ENCODE peak calls at places on chromosomes 13 and 19, in four cellular contexts. B is GM12878, I is K562, Q is HepG2. P is an unnamed sample.
A peak's percentile ranks its signal among the peaks of the same experiment; 100 is the strongest.

GRCh38 chr13:50686547-50686946 is 156.9 kb downstream of the DLEU7 start:
- DNase-seq in B (no peak), I (no peak), Q (no peak), P (no peak)

GRCh38 chr13:80655778-80656518 is 315.0 kb upstream of the SPRY2 start:
- DNase-seq in B (no peak), I (no peak), Q (no peak), P (no peak)

GRCh38 chr13:31859546-31859945 is 120.2 kb downstream of the RXFP2 start:
- DNase-seq in B (no peak), I (no peak), Q (no peak), P (no peak)

GRCh38 chr19:40342644-40343311 is 5.4 kb downstream of the C19orf47 start:
- DNase-seq in B (no peak), I (no peak), Q (no peak), P (no peak)

GRCh38 chr13:66071608-66072007 is 1158.5 kb downstream of the PCDH9 start:
- DNase-seq in B (no peak), I (no peak), Q (no peak), P (no peak)

GRCh38 chr19:44876930-44877530 is 14.0 kb upstream of the TOMM40 start:
- DNase-seq in B (no peak), I (no peak), Q (no peak), P (no peak)

GRCh38 chr13:31437975-31438374 is 238.2 kb downstream of the B3GLCT start:
- DNase-seq in B (peak; percentile 13), I (no peak), Q (no peak), P (no peak)

GRCh38 chr19:49224856-49225255 is 67.3 kb downstream of the TRPM4 start:
- DNase-seq in B (no peak), I (peak; percentile 52), Q (peak; percentile 55), P (peak; percentile 79)

GRCh38 chr19:45906221-45906620 is 3.8 kb upstream of the MYPOP start:
- DNase-seq in B (no peak), I (no peak), Q (no peak), P (no peak)

GRCh38 chr13:91922969-91923592 is 524.7 kb downstream of the GPC5 start:
- DNase-seq in B (no peak), I (no peak), Q (peak; percentile 3), P (no peak)

GRCh38 chr19:55005684-55006488 is 32.2 kb downstream of the GP6 start:
- DNase-seq in B (peak; percentile 64), I (peak; percentile 87), Q (peak; percentile 12), P (no peak)

GRCh38 chr19:12052571-12053169 is at the start of gene ZNF878:
- DNase-seq in B (peak; percentile 67), I (peak; percentile 82), Q (peak; percentile 97), P (peak; percentile 99)

GRCh38 chr19:14370169-14370998 is 10.9 kb upstream of the ADGRE5 start:
- DNase-seq in B (no peak), I (peak; percentile 9), Q (no peak), P (no peak)

GRCh38 chr13:100124265-100124664 is 35.4 kb downstream of the PCCA start:
- DNase-seq in B (no peak), I (no peak), Q (no peak), P (no peak)

GRCh38 chr13:98141938-98142426 is 912 bp upstream of the FARP1 start:
- DNase-seq in B (no peak), I (no peak), Q (no peak), P (peak; percentile 39)

GRCh38 chr19:3577741-3578344 is 5.1 kb downstream of the HMG20B start:
- DNase-seq in B (no peak), I (no peak), Q (no peak), P (peak; percentile 77)

GRCh38 chr13:45623516-45624090 is 8.1 kb upstream of the ERICH6B start:
- DNase-seq in B (peak; percentile 21), I (peak; percentile 12), Q (peak; percentile 19), P (no peak)

GRCh38 chr19:57233207-57233606 is 2.4 kb downstream of the AURKC start:
- DNase-seq in B (no peak), I (no peak), Q (no peak), P (no peak)

GRCh38 chr19:40165362-40165937 is 25.8 kb upstream of the MAP3K10 start:
- DNase-seq in B (no peak), I (peak; percentile 59), Q (peak; percentile 44), P (peak; percentile 90)

GRCh38 chr13:73499685-73500084 is 440.9 kb downstream of the KLF5 start:
- DNase-seq in B (no peak), I (no peak), Q (no peak), P (no peak)

GRCh38 chr19:4316940-4317339 is 12.5 kb downstream of the FSD1 start:
- DNase-seq in B (no peak), I (no peak), Q (no peak), P (no peak)

GRCh38 chr13:40024578-40024952 is 369.1 kb downstream of the COG6 start:
- DNase-seq in B (no peak), I (no peak), Q (no peak), P (no peak)

DNA sequence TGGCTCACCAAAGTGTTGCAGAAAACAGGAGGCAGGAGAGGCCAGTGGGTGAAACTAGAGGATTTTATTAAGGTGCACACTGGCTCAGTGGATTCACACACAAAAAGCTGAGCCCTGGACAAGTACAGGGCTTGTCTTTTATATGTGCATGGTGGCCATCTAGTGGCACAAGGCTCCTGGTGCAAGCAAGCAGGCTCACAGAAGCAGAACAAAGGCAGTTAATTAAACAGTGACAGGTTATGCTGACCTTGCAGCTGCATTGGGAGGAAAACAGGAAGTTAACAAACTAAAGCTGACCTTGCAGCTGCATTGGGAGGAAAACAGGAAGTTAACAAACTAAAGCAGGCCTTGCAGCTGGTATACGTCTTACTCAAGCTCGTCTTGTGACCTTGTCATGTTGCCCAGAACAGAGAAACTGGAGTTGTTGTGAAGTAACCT is 65.3 kb upstream of the ZNF681 start:
- DNase-seq in B (peak; percentile 12), I (peak; percentile 16), Q (peak; percentile 9), P (peak; percentile 50)
- TF ChIP-seq CBFB in B (no peak), I (no peak), Q (no peak), P (no peak)

DNA sequence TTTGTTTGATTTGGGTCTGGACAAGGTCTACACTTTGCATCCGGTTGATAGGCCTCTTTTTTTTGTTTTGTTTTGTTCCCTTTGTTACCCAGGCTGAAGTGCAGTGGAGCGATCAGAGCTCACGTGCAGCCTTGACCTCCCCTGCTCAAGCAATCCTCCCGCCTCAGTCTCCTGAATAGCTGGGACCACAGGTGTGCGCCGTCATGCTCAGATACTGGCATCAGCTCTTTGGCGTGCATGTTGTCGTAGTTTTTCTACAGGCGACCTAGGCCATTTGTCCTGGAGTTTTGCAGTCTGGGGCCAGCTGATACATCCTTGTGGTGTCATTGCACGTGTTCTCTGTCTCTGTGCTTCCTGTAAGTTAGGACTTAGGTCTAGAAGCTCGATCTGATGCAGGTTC is 16.3 kb downstream of the PAK4 start:
- DNase-seq in B (no peak), I (no peak), Q (no peak), P (no peak)
- TF ChIP-seq CBFB in B (no peak), I (no peak), Q (no peak), P (no peak)

GRCh38 chr19:47310819-47311218 is 1.2 kb downstream of the C5AR1 start:
- DNase-seq in B (no peak), I (no peak), Q (peak; percentile 36), P (no peak)

GRCh38 chr19:47310323-47310722 is 662 bp downstream of the C5AR1 start:
- DNase-seq in B (no peak), I (no peak), Q (no peak), P (no peak)

GRCh38 chr19:47312366-47313006 is 2.8 kb downstream of the C5AR1 start:
- DNase-seq in B (no peak), I (no peak), Q (no peak), P (no peak)

GRCh38 chr19:47309038-47309437 is 623 bp upstream of the C5AR1 start:
- DNase-seq in B (no peak), I (no peak), Q (no peak), P (no peak)

GRCh38 chr19:47309608-47310007 is at the start of gene C5AR1:
- DNase-seq in B (no peak), I (no peak), Q (no peak), P (no peak)
- TF ChIP-seq CBFB in B (no peak), I (no peak), Q (no peak), P (no peak)

DNA sequence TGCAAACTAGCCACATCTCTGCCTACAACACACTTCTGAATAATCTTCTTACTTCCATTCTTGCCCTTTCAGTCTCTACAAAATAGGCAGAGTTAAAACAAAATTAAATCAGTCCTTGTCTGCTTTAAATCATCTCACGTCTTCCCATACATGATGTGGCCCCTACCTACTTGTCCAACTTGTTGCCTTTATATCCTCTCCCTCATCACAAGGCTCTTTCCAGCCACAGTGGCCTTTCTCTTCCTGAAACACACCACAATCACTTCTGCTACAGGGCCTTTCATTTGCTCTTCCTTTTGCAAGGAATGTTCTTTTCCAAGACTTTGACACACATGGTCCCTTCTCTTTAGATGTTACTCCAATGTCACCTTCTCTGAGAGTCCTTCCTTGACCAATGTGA is 1.7 kb downstream of the RBM26 start:
- DNase-seq in B (no peak), I (no peak), Q (no peak), P (no peak)
- TF ChIP-seq CBFB in B (no peak), I (no peak), Q (no peak), P (no peak)

P was measured in WTC11.